ENCODE peak calls at places on chromosomes 12 and 14, in nine cellular contexts. D is A549, A is Panc1, V is K562, H is HCT116, I is HepG2, W is HL-60, O is SK-N-SH, S is GM12878. N is an unnamed sample.

GRCh38 chr14:101839661-101840060 is 78.2 kb downstream of the PPP2R5C start:
- DNase-seq in D (no peak), I (no peak), S (no peak), W (no peak), V (no peak), O (no peak), A (no peak), H (no peak), N (no peak)

GRCh38 chr12:14975451-14975850 is 2.6 kb downstream of the PDE6H start:
- DNase-seq in W (no peak), D (no peak), V (no peak), O (no peak), S (no peak), H (no peak), A (no peak), I (no peak), N (no peak)

GRCh38 chr12:108348842-108349241 is 9.7 kb upstream of the CMKLR1 start:
- DNase-seq in V (no peak), I (no peak), H (no peak), W (no peak), S (no peak), O (no peak), A (no peak), D (no peak), N (no peak)

GRCh38 chr12:131391399-131391798 is 319.5 kb upstream of the SFSWAP start:
- DNase-seq in W (no peak), O (no peak), S (no peak), A (no peak), H (no peak), D (no peak), V (no peak), I (no peak), N (no peak)

GRCh38 chr12:105330938-105331804 is 680 bp downstream of the C12orf75 start:
- DNase-seq in H (no peak), I (no peak), O (no peak), W (no peak), D (no peak), V (no peak), S (no peak), A (no peak), N (peak; percentile 36)

GRCh38 chr14:20697273-20698017 is 8.9 kb downstream of the ANG start:
- DNase-seq in H (peak; percentile 55), I (peak; percentile 62), A (peak; percentile 73), D (peak; percentile 67), S (no peak), W (peak; percentile 72), O (peak; percentile 59), V (peak; percentile 68), N (peak; percentile 77)

GRCh38 chr12:119667577-119668314 is at the start of gene PRKAB1:
- DNase-seq in I (peak; percentile 96), D (peak; percentile 95), A (peak; percentile 74), H (peak; percentile 96), O (peak; percentile 98), W (peak; percentile 98), S (peak; percentile 89), V (peak; percentile 95), N (peak; percentile 99)

GRCh38 chr12:50024804-50025186 is 499 bp downstream of the RACGAP1 start:
- DNase-seq in A (no peak), V (peak; percentile 45), D (no peak), W (no peak), H (no peak), I (no peak), O (no peak), S (no peak), N (peak; percentile 35)

GRCh38 chr14:94680498-94681288 is 68.5 kb downstream of the SERPINA3 start:
- DNase-seq in O (no peak), H (no peak), I (peak; percentile 84), D (no peak), S (no peak), V (no peak), W (no peak), A (no peak), N (no peak)

GRCh38 chr14:104741803-104742251 is 11.1 kb upstream of the SIVA1 start:
- DNase-seq in O (no peak), V (no peak), W (no peak), D (no peak), S (no peak), H (no peak), I (no peak), A (no peak), N (no peak)

GRCh38 chr14:104263671-104264358 is 125.4 kb downstream of the KIF26A start:
- DNase-seq in W (no peak), O (no peak), A (no peak), D (no peak), H (no peak), I (no peak), V (no peak), S (no peak), N (no peak)

GRCh38 chr12:32437095-32437515 is 37.7 kb downstream of the FGD4 start:
- DNase-seq in I (peak; percentile 90), O (no peak), S (no peak), W (no peak), D (peak; percentile 81), V (no peak), A (peak; percentile 80), H (peak; percentile 32), N (no peak)

GRCh38 chr12:123678981-123679380 is 8.1 kb downstream of the TCTN2 start:
- DNase-seq in V (no peak), S (no peak), W (no peak), O (no peak), H (no peak), D (no peak), A (no peak), I (no peak), N (no peak)

GRCh38 chr14:86723254-86723624 is 1193.3 kb downstream of the FLRT2 start:
- DNase-seq in D (no peak), H (no peak), O (no peak), A (no peak), S (no peak), W (no peak), I (peak; percentile 60), V (no peak), N (no peak)

GRCh38 chr14:100629098-100629497 is 41.9 kb upstream of the BEGAIN start:
- DNase-seq in A (no peak), H (no peak), O (no peak), W (no peak), V (no peak), S (no peak), D (no peak), I (no peak), N (no peak)

GRCh38 chr12:13234045-13234641 is 37.6 kb downstream of the EMP1 start:
- DNase-seq in A (no peak), H (peak; percentile 61), D (peak; percentile 73), V (peak; percentile 14), W (peak; percentile 35), O (peak; percentile 46), I (peak; percentile 34), S (no peak), N (peak; percentile 88)

GRCh38 chr14:61065671-61066070 is 84.6 kb downstream of the SLC38A6 start:
- DNase-seq in V (no peak), H (no peak), D (no peak), A (no peak), I (no peak), O (no peak), W (no peak), S (no peak), N (no peak)

GRCh38 chr12:105214670-105215375 is 21.2 kb downstream of the APPL2 start:
- DNase-seq in V (no peak), W (no peak), D (no peak), O (no peak), H (no peak), I (peak; percentile 59), A (no peak), S (no peak), N (no peak)

GRCh38 chr14:69612759-69613145 is 1.4 kb downstream of the SUSD6 start:
- DNase-seq in W (no peak), V (no peak), I (no peak), A (no peak), O (no peak), H (peak; percentile 7), S (no peak), D (no peak), N (no peak)

GRCh38 chr12:87871061-87871460 is 158.1 kb downstream of the C12orf50 start:
- DNase-seq in I (no peak), W (no peak), A (no peak), D (no peak), V (no peak), O (no peak), S (no peak), H (no peak), N (no peak)

GRCh38 chr12:27966870-27967269 is 5.7 kb downstream of the PTHLH start:
- DNase-seq in O (no peak), V (peak; percentile 68), D (peak; percentile 80), A (peak; percentile 94), I (peak; percentile 20), H (peak; percentile 82), W (no peak), S (no peak), N (no peak)
- H3K27ac ChIP-seq in O (peak overlapping the region; percentile 98), V (no peak overlapping the region), D (peak overlapping the region; percentile 82), A (peak overlapping the region; percentile 18), I (no peak overlapping the region), H (no peak overlapping the region), W (no peak overlapping the region), S (no peak overlapping the region), N (no peak overlapping the region)

DNA sequence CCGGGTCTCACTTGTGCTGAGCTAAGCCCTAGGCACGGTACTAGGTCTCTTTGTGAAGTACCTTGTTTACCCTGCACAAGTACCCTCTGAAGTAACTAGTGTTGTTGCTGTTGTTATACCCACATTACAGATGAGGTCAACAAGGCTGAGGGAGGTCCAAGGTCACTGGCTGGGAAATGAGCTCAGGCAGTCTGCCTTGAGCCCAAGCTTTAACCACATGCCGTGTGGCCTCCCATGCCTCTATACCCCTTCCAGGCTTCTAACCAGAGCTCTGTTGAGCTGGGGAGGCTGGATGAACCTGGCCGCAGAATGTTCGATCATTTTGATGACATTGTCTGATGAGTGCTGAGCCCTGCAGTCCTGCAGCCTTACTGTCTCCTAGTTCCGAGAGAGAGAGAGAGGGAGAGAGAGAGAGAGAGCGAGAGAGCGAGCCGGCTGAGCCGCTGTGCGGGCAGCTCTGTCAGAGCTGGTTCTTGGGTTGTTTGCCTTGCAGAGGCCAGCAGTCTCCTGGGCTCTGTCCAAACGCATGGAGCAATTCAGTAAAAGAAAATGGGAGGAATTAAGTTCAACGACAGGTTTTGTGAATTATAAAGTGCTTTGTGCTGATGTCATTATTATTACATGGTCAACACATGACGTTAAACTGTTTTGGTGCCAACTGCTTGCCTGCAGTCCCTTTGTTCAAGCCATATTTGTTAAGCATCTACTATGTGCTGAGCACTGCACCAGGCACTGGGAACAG is 13.1 kb downstream of the JDP2 start:
- DNase-seq in O (no peak), H (no peak), S (no peak), A (no peak), D (no peak), V (no peak), W (no peak), I (no peak), N (no peak)
- TF ChIP-seq REST in O (no peak), H (no peak), S (no peak), A (no peak), D (no peak), V (no peak), W (no peak), I (no peak), N (no peak)

GRCh38 chr12:4269279-4269991 is 4.1 kb upstream of the CCND2 start:
- DNase-seq in O (peak; percentile 70), I (no peak), W (peak; percentile 91), H (no peak), V (peak; percentile 77), A (no peak), D (no peak), S (no peak), N (peak; percentile 96)
- H3K27ac ChIP-seq in O (no peak overlapping the region), I (no peak overlapping the region), W (peak overlapping the region; percentile 8), H (no peak overlapping the region), V (no peak overlapping the region), A (no peak overlapping the region), D (no peak overlapping the region), S (peak overlapping the region; percentile 68), N (peak overlapping the region; percentile 90)

GRCh38 chr12:39426636-39427245 is 16.2 kb downstream of the KIF21A start:
- DNase-seq in O (no peak), I (no peak), H (no peak), W (no peak), D (no peak), V (no peak), S (no peak), A (no peak), N (no peak)
- TF ChIP-seq REST in O (no peak), I (no peak), H (no peak), W (no peak), D (no peak), V (no peak), S (no peak), A (no peak), N (no peak)

N was measured in GM23338.